ENCODE peak calls at places on chromosome 13, in ten cellular contexts. E is NCI-H1105 treated with DMSO at 0.1 percent for 48 hours, W is non-pigmented ciliary epithelial cell, T is EL, Y is neural crest cell, J is lower leg skin, H is left ventricle myocardium superior, Z is A172, D is astrocyte of the spinal cord, L is glutamatergic neuron. V is an unnamed sample.

GRCh38 chr13:44575741-44576395 is at the start of gene TSC22D1:
- DNase-seq in L (peak; percentile 52), Z (peak; percentile 15), D (peak; percentile 53), T (peak; percentile 67), J (peak; percentile 90), E (peak; percentile 21), H (peak; percentile 65), Y (peak; percentile 37), W (no peak), V (no peak)

GRCh38 chr13:38697628-38698333 is 10.9 kb downstream of the FREM2 start:
- DNase-seq in T (no peak), W (no peak), H (no peak), Y (no peak), E (no peak), Z (no peak), D (no peak), L (no peak), J (no peak), V (peak; percentile 9)

GRCh38 chr13:98557934-98558630 is 18.8 kb downstream of the STK24 start:
- DNase-seq in J (no peak), E (no peak), Z (no peak), H (no peak), W (no peak), T (peak; percentile 70), L (no peak), D (no peak), Y (no peak), V (peak; percentile 20)

GRCh38 chr13:19967619-19968018 is 9.1 kb downstream of the ZMYM2 start:
- DNase-seq in Z (no peak), W (no peak), J (no peak), E (no peak), D (no peak), T (no peak), Y (no peak), H (no peak), L (no peak), V (no peak)

GRCh38 chr13:109974354-109974753 is 188.0 kb upstream of the IRS2 start:
- DNase-seq in J (peak; percentile 66), L (no peak), D (no peak), H (no peak), Y (no peak), E (no peak), W (no peak), Z (no peak), T (peak; percentile 26), V (no peak)

GRCh38 chr13:79466852-79467251 is 14.1 kb upstream of the NDFIP2 start:
- DNase-seq in H (no peak), D (no peak), Y (no peak), J (no peak), E (no peak), Z (no peak), L (no peak), T (no peak), W (no peak), V (no peak)

GRCh38 chr13:100989424-100989823 is 314.8 kb upstream of the TMTC4 start:
- DNase-seq in Z (no peak), H (no peak), E (no peak), L (no peak), J (no peak), Y (no peak), W (no peak), D (no peak), T (no peak), V (no peak)

GRCh38 chr13:110506859-110507566 is 54.5 kb downstream of the RAB20 start:
- DNase-seq in W (no peak), D (peak; percentile 27), T (no peak), Y (no peak), J (no peak), L (no peak), E (peak; percentile 77), H (peak; percentile 84), Z (no peak), V (no peak)

GRCh38 chr13:48132961-48133360 is 38.1 kb upstream of the MED4 start:
- DNase-seq in Z (no peak), H (no peak), L (no peak), J (no peak), D (no peak), E (no peak), T (no peak), Y (no peak), W (no peak), V (no peak)

GRCh38 chr13:111460548-111461444 is 140.4 kb downstream of the TEX29 start:
- DNase-seq in H (peak; percentile 55), T (peak; percentile 37), D (peak; percentile 15), J (peak; percentile 86), Y (peak; percentile 45), Z (peak; percentile 57), E (peak; percentile 84), W (no peak), L (peak; percentile 64), V (no peak)

GRCh38 chr13:21478881-21479808 is 20.0 kb upstream of the ZDHHC20 start:
- DNase-seq in L (no peak), E (peak; percentile 32), H (no peak), Y (peak; percentile 48), T (peak; percentile 76), D (peak; percentile 82), J (no peak), W (no peak), Z (peak; percentile 80), V (peak; percentile 29)

GRCh38 chr13:23660249-23660648 is 90.0 kb downstream of the TNFRSF19 start:
- DNase-seq in T (peak; percentile 24), H (no peak), E (no peak), W (no peak), Z (no peak), D (no peak), J (no peak), Y (no peak), L (no peak), V (no peak)

GRCh38 chr13:28121224-28121623 is 17.1 kb upstream of the PAN3 start:
- DNase-seq in T (no peak), H (no peak), Z (no peak), E (no peak), W (no peak), D (no peak), J (no peak), L (no peak), Y (no peak), V (no peak)

GRCh38 chr13:70249332-70250064 is 141.2 kb upstream of the KLHL1 start:
- DNase-seq in Y (no peak), L (no peak), T (no peak), Z (peak; percentile 86), D (peak; percentile 85), W (peak; percentile 78), H (no peak), E (no peak), J (no peak), V (peak; percentile 77)

GRCh38 chr13:111937763-111938375 is 129.1 kb upstream of the SOX1 start:
- DNase-seq in Y (no peak), D (no peak), E (peak; percentile 98), Z (no peak), W (no peak), J (peak; percentile 53), H (no peak), L (peak; percentile 29), T (no peak), V (no peak)

GRCh38 chr13:99265823-99266426 is 7.7 kb upstream of the GPR18 start:
- DNase-seq in H (no peak), L (no peak), Z (peak; percentile 47), D (peak; percentile 62), Y (no peak), T (peak; percentile 57), J (no peak), E (peak; percentile 22), W (no peak), V (peak; percentile 25)

GRCh38 chr13:80586356-80586755 is 245.4 kb upstream of the SPRY2 start:
- DNase-seq in Y (no peak), T (no peak), Z (no peak), D (peak; percentile 3), L (no peak), H (no peak), J (no peak), W (no peak), E (no peak), V (no peak)

GRCh38 chr13:31885994-31886393 is 145.6 kb upstream of the FRY start:
- DNase-seq in E (no peak), Z (no peak), J (no peak), H (no peak), Y (no peak), W (no peak), D (no peak), L (peak; percentile 43), T (peak; percentile 17), V (no peak)

GRCh38 chr13:50732712-50733111 is 110.8 kb downstream of the DLEU7 start:
- DNase-seq in D (peak; percentile 40), E (peak; percentile 10), Z (no peak), W (no peak), Y (no peak), H (no peak), L (no peak), T (peak; percentile 71), J (no peak), V (no peak)

GRCh38 chr13:45718063-45718462 is 15.9 kb downstream of the CBY2 start:
- DNase-seq in L (no peak), Z (peak; percentile 2), E (peak; percentile 0), W (no peak), H (no peak), D (peak; percentile 22), J (no peak), T (peak; percentile 28), Y (no peak), V (no peak)

GRCh38 chr13:67635754-67636153 is 405.6 kb upstream of the PCDH9 start:
- DNase-seq in Y (no peak), L (no peak), W (no peak), T (no peak), D (peak; percentile 8), H (no peak), J (no peak), Z (no peak), E (no peak), V (no peak)

GRCh38 chr13:44412341-44412935 is 38.8 kb downstream of the SERP2 start:
- DNase-seq in H (no peak), T (no peak), L (no peak), Y (no peak), J (no peak), D (no peak), E (no peak), W (no peak), Z (no peak), V (no peak)

GRCh38 chr13:26219726-26220125 is 2.4 kb downstream of the RNF6 start:
- DNase-seq in L (no peak), E (no peak), W (peak; percentile 10), T (peak; percentile 63), D (peak; percentile 29), H (no peak), J (no peak), Y (no peak), Z (no peak), V (no peak)

V was measured in RCC 7860.